ENCODE peak calls at places on chromosomes 6 and 20, in ten cellular contexts. G is T-cell, L is HFFc6, T is NCI-H510A treated with DMSO at 0.1 percent for 48 hours, B is stomach, U is Karpas-422, Q is NAMALWA, Z is NCI-H2171 treated with DMSO at 0.1 percent for 48 hours, J is left lung, H is brain microvascular endothelial cell. D is an unnamed sample.

GRCh38 chr20:51749674-51750036 is 18.5 kb downstream of the ATP9A start:
- DNase-seq in G (no peak), L (peak; percentile 65), T (no peak), B (no peak), U (no peak), Q (no peak), Z (peak; percentile 62), J (no peak), H (peak; percentile 42), D (no peak)

GRCh38 chr6:123962508-123962907 is 158.8 kb downstream of the NKAIN2 start:
- DNase-seq in G (no peak), L (no peak), T (peak; percentile 73), B (peak; percentile 89), U (no peak), Q (no peak), Z (peak; percentile 90), J (peak; percentile 83), H (no peak), D (peak; percentile 91)

GRCh38 chr20:54342258-54342782 is 133.1 kb upstream of the DOK5 start:
- DNase-seq in G (no peak), L (no peak), T (no peak), B (no peak), U (no peak), Q (no peak), Z (no peak), J (no peak), H (no peak), D (no peak)

GRCh38 chr6:45681860-45682488 is 304.2 kb upstream of the SUPT3H start:
- DNase-seq in G (no peak), L (peak; percentile 47), T (no peak), B (no peak), U (peak; percentile 95), Q (peak; percentile 98), Z (no peak), J (peak; percentile 73), H (peak; percentile 53), D (no peak)

GRCh38 chr6:159720708-159721107 is 6.6 kb upstream of the WTAP start:
- DNase-seq in G (peak; percentile 35), L (no peak), T (no peak), B (no peak), U (peak; percentile 87), Q (peak; percentile 75), Z (peak; percentile 75), J (no peak), H (no peak), D (no peak)

GRCh38 chr6:132693478-132693877 is 20.4 kb downstream of the VNN1 start:
- DNase-seq in G (no peak), L (no peak), T (no peak), B (no peak), U (no peak), Q (no peak), Z (no peak), J (no peak), H (no peak), D (no peak)

GRCh38 chr6:40996591-40997247 is 42.3 kb downstream of the UNC5CL start:
- DNase-seq in G (no peak), L (peak; percentile 7), T (no peak), B (peak; percentile 28), U (no peak), Q (no peak), Z (no peak), J (no peak), H (no peak), D (no peak)

GRCh38 chr6:139743629-139744028 is 369.2 kb upstream of the CITED2 start:
- DNase-seq in G (no peak), L (peak; percentile 95), T (no peak), B (no peak), U (no peak), Q (no peak), Z (no peak), J (no peak), H (peak; percentile 57), D (no peak)

GRCh38 chr6:67615796-67616195 is 1019.3 kb upstream of the ADGRB3 start:
- DNase-seq in G (no peak), L (no peak), T (no peak), B (no peak), U (no peak), Q (no peak), Z (no peak), J (no peak), H (peak; percentile 37), D (no peak)

GRCh38 chr20:50221501-50222323 is 31.1 kb downstream of the CEBPB start:
- DNase-seq in G (no peak), L (peak; percentile 23), T (no peak), B (no peak), U (no peak), Q (no peak), Z (no peak), J (peak; percentile 66), H (no peak), D (no peak)

GRCh38 chr6:83574783-83575182 is 62.4 kb downstream of the PRSS35 start:
- DNase-seq in G (no peak), L (no peak), T (no peak), B (no peak), U (no peak), Q (no peak), Z (no peak), J (no peak), H (no peak), D (no peak)

GRCh38 chr6:134850906-134851305 is 99.0 kb downstream of the ALDH8A1 start:
- DNase-seq in G (no peak), L (no peak), T (no peak), B (no peak), U (no peak), Q (no peak), Z (no peak), J (no peak), H (peak; percentile 55), D (no peak)

GRCh38 chr6:46638650-46639049 is 14.0 kb downstream of the CYP39A1 start:
- DNase-seq in G (no peak), L (no peak), T (no peak), B (no peak), U (no peak), Q (no peak), Z (no peak), J (no peak), H (no peak), D (no peak)

D was measured in pancreas.